ENCODE peak calls at places on chromosome 12, in five cellular contexts. Z is naive thymus-derived CD8-positive, alpha-beta T cell; T is ELF-1; W is activated CD8-positive, alpha-beta memory T cell treated with anti-CD3 and anti-CD28 coated beads for 1 hour; Y is NCI-H345. O is an unnamed sample.

GRCh38 chr12:89427508-89428156 is 75.3 kb upstream of the DUSP6 start:
- DNase-seq in Z (no peak), T (no peak), W (no peak), Y (no peak), O (no peak)

GRCh38 chr12:114936148-114937099 is 252.4 kb upstream of the TBX3 start:
- DNase-seq in Z (no peak), T (no peak), W (no peak), Y (no peak), O (no peak)

GRCh38 chr12:31517994-31518393 is 72.9 kb downstream of the DENND5B start:
- DNase-seq in Z (no peak), T (peak; percentile 12), W (no peak), Y (peak; percentile 3), O (no peak)

GRCh38 chr12:22334696-22335290 is at the start of gene ST8SIA1:
- DNase-seq in Z (no peak), T (no peak), W (no peak), Y (peak; percentile 28), O (no peak)

GRCh38 chr12:67714648-67715047 is 66.1 kb downstream of the DYRK2 start:
- DNase-seq in Z (no peak), T (no peak), W (no peak), Y (peak; percentile 11), O (peak; percentile 5)

GRCh38 chr12:27999521-27999920 is 27.0 kb upstream of the PTHLH start:
- DNase-seq in Z (no peak), T (no peak), W (no peak), Y (no peak), O (no peak)

GRCh38 chr12:100346660-100347059 is 10.2 kb upstream of the SLC17A8 start:
- DNase-seq in Z (no peak), T (no peak), W (no peak), Y (peak; percentile 51), O (no peak)

GRCh38 chr12:81627336-81628189 is 131.6 kb downstream of the PPFIA2 start:
- DNase-seq in Z (no peak), T (no peak), W (no peak), Y (peak; percentile 62), O (peak; percentile 64)

GRCh38 chr12:19998968-19999792 is 369.2 kb upstream of the PDE3A start:
- DNase-seq in Z (no peak), T (no peak), W (no peak), Y (no peak), O (no peak)